ENCODE peak calls at places on chromosome 16, in four cellular contexts. Y is HepG2, U is GM12878, E is H1. H is an unnamed sample. For H3K9me3, the result is how much of the 10 kb centered on the place peaks cover.

GRCh38 chr16:69724981-69725479 is 1.3 kb downstream of the NQO1 start:
- DNase-seq in U (no peak), E (no peak), Y (peak), H (no peak)

GRCh38 chr16:74291577-74292208 is 4.9 kb upstream of the PSMD7 start:
- DNase-seq in Y (no peak), E (no peak), U (no peak), H (no peak)

GRCh38 chr16:60271382-60272180 is 1537.5 kb upstream of the GOT2 start:
- DNase-seq in Y (no peak), U (no peak), E (no peak), H (no peak)

GRCh38 chr16:88017551-88018101 is 66.4 kb downstream of the BANP start:
- DNase-seq in U (no peak), E (no peak), Y (no peak), H (no peak)

GRCh38 chr16:66581246-66581952 is 2.1 kb downstream of the CMTM2 start:
- DNase-seq in U (no peak), E (no peak), Y (no peak), H (no peak)

GRCh38 chr16:71923941-71924690 is 28.8 kb downstream of the IST1 start:
- DNase-seq in E (no peak), Y (no peak), U (no peak), H (no peak)

GRCh38 chr16:69143116-69143515 is 10.7 kb downstream of the UTP4 start:
- DNase-seq in Y (peak), E (no peak), U (no peak), H (no peak)

GRCh38 chr16:24041834-24042631 is 206.2 kb downstream of the PRKCB start:
- DNase-seq in Y (peak), E (peak), U (peak), H (peak)

GRCh38 chr16:75385507-75386152 is 47.7 kb downstream of the CFDP1 start:
- DNase-seq in Y (peak), U (peak), E (no peak), H (peak)

GRCh38 chr16:10552998-10553491 is 27.4 kb downstream of the EMP2 start:
- DNase-seq in Y (no peak), E (peak), U (peak), H (no peak)

GRCh38 chr16:89922884-89923639 is at the start of gene TUBB3:
- DNase-seq in E (peak), Y (peak), U (no peak), H (no peak)

GRCh38 chr16:74092336-74092735 is 204.3 kb upstream of the PSMD7 start:
- DNase-seq in Y (no peak), E (no peak), U (no peak), H (no peak)

GRCh38 chr16:30659507-30660423 is 1.5 kb downstream of the FBRS start:
- DNase-seq in E (no peak), U (no peak), Y (no peak), H (peak)

GRCh38 chr16:12113581-12114375 is 137.2 kb downstream of the SNX29 start:
- DNase-seq in Y (no peak), E (no peak), U (no peak), H (no peak)

GRCh38 chr16:85330694-85331188 is 218.5 kb upstream of the CIBAR2 start:
- DNase-seq in Y (peak), E (no peak), U (no peak), H (peak)

GRCh38 chr16:2787406-2787805 is at the start of gene PRSS33:
- DNase-seq in U (no peak), E (no peak), Y (no peak), H (no peak)

GRCh38 chr16:77589071-77589755 is 133.1 kb upstream of the NUDT7 start:
- DNase-seq in E (no peak), Y (no peak), U (no peak), H (no peak)

GRCh38 chr16:2386990-2387389 is 42.3 kb upstream of the CCNF start:
- DNase-seq in U (no peak), Y (peak), E (peak), H (peak)

GRCh38 chr16:24273511-24273910 is 17.4 kb downstream of the CACNG3 start:
- DNase-seq in U (no peak), E (no peak), Y (no peak), H (no peak)

GRCh38 chr16:450800-451512 is 25.5 kb downstream of the RAB11FIP3 start:
- DNase-seq in Y (peak), U (no peak), E (no peak), H (no peak)

GRCh38 chr16:24771132-24771778 is 41.8 kb downstream of the TNRC6A start:
- DNase-seq in Y (no peak), U (no peak), E (no peak), H (no peak)

GRCh38 chr16:66274335-66275110 is 92.0 kb upstream of the CDH5 start:
- DNase-seq in U (no peak), E (no peak), Y (peak), H (no peak)

GRCh38 chr16:89502319-89502843 is 5.8 kb upstream of the SPG7 start:
- DNase-seq in Y (peak), E (no peak), U (no peak), H (no peak)

GRCh38 chr16:65763640-65764305 is 602.7 kb upstream of the CDH5 start:
- DNase-seq in E (no peak), U (no peak), Y (no peak), H (no peak)

GRCh38 chr16:89860747-89861304 is 12.6 kb upstream of the TCF25 start:
- DNase-seq in U (no peak), Y (peak), E (peak), H (peak)

GRCh38 chr16:19717781-19718623 is at the start of the genes IQCK and KNOP1:
- DNase-seq in Y (peak), E (peak), U (peak), H (peak)

GRCh38 chr16:62692685-62693084 is 656.4 kb upstream of the CDH8 start:
- DNase-seq in U (peak), Y (no peak), E (no peak), H (no peak)

GRCh38 chr16:54370653-54371052 is 84.1 kb upstream of the IRX3 start:
- DNase-seq in Y (no peak), E (no peak), U (no peak), H (no peak)

GRCh38 chr16:81066700-81067099 is 10.3 kb downstream of the C16orf46 start:
- DNase-seq in Y (no peak), E (no peak), U (no peak), H (no peak)

GRCh38 chr16:78490847-78491246 is 391.4 kb downstream of the WWOX start:
- DNase-seq in E (no peak), Y (no peak), U (no peak), H (no peak)

GRCh38 chr16:66580605-66581209 is 1.4 kb downstream of the CMTM2 start:
- DNase-seq in E (no peak), U (no peak), Y (peak), H (no peak)

GRCh38 chr16:78957328-78958100 is 643.0 kb downstream of the MAF start:
- DNase-seq in E (no peak), Y (no peak), U (no peak), H (no peak)

GRCh38 chr16:53504161-53504663 is 1.2 kb upstream of the AKTIP start:
- DNase-seq in E (no peak), U (no peak), Y (no peak), H (no peak)

GRCh38 chr16:591892-592517 is 2.1 kb downstream of the RAB40C start:
- DNase-seq in U (no peak), Y (no peak), E (no peak), H (no peak)

GRCh38 chr16:1612320-1613111 is at the start of gene CRAMP1:
- DNase-seq in E (no peak), Y (no peak), U (no peak), H (no peak)

GRCh38 chr16:14362774-14363371 is 267.2 kb downstream of the PARN start:
- DNase-seq in U (no peak), Y (no peak), E (no peak), H (no peak)

GRCh38 chr16:84159006-84159405 is 13.9 kb downstream of the DNAAF1 start:
- DNase-seq in U (no peak), Y (no peak), E (no peak), H (no peak)

DNA sequence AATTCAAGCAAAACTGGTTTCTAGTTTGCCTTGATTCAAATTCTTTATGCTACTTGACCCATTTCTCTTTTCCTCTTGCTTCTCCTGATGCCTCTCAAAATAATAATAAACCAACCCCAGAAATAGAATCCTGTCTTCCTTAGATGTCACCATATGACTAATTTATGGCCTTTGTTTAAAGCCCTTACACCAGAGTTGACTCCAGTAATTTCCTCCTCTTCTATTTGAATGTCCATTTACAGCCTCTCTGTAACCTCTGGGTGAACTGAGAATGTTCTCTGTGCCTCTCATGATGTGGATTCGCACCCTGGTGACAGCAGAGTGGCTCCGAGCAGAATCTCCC is 31.5 kb downstream of the ZFHX3 start:
- DNase-seq in E (no peak), Y (no peak), U (no peak), H (no peak)
- H3K9ac ChIP-seq in E (no peak), Y (peak), U (no peak), H (no peak)

GRCh38 chr16:27748868-27749546 is 199.1 kb downstream of the KATNIP start:
- DNase-seq in Y (peak), E (no peak), U (peak), H (peak)
- TF ChIP-seq SUZ12 in Y (no peak), E (no peak), U (no peak), H (no peak)

GRCh38 chr16:35302859-35303258 is 1843.4 kb downstream of the TP53TG3F start:
- DNase-seq in Y (no peak), E (no peak), U (no peak), H (no peak)
- H3K9me3 ChIP-seq in Y (half or more), E (half or more), U (under half), H (under half)

GRCh38 chr16:82699711-82700495 is 73.1 kb downstream of the CDH13 start:
- DNase-seq in E (no peak), Y (no peak), U (no peak), H (no peak)
- H3K9ac ChIP-seq in E (no peak), Y (no peak), U (no peak), H (no peak)

GRCh38 chr16:56262148-56262878 is 71.0 kb downstream of the GNAO1 start:
- DNase-seq in E (no peak), Y (no peak), U (no peak), H (no peak)

GRCh38 chr16:56262879-56263245 is 71.6 kb downstream of the GNAO1 start:
- DNase-seq in U (no peak), Y (no peak), E (no peak), H (no peak)

GRCh38 chr16:56265184-56265583 is 73.9 kb downstream of the GNAO1 start:
- DNase-seq in Y (no peak), U (no peak), E (no peak), H (no peak)

GRCh38 chr16:56264609-56264972 is 73.3 kb downstream of the GNAO1 start:
- DNase-seq in U (no peak), E (no peak), Y (no peak), H (no peak)

DNA sequence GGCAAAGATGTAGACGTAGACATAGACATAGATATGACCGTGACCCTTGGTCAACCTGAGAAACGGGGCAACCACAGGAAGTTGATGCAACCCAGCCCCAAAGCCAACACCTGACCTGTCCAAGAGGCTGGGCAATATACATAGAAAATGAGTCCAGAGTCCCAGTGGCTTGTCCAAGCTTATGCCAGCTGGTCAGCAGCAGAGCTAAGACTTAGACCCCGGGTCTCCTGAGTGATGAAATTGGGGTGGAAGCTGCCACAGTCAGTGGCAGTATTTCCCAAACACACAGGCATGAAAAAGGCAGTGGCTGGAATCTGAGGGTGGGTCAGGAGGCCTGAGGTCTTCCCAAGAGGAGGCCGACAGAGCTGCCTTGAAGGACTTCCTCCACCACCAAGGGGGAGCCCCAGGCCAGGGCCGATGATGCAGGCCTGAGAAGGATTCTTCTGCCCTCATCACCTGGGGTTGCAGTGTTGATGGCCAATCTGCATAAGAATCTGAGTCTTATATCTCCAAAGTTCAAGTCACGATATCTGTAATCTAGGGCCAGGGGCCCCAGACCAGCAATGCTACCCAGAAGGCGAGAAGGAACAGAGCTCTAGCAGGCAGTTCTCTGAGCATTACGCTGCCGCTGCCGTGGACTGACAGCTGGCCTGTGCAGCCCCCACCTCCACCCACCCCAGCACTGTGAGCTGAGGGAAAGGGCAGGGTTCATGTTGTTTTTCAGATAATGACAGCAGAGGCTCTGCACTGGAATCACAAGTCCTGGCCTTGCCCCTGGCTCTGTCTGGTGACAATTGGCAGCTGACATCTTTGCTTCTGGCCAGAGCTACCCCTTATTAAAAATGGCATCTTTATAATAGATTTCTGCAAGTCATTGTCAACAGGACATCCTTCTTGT is 72.7 kb downstream of the GNAO1 start:
- DNase-seq in Y (peak), U (no peak), E (no peak), H (no peak)
- TF ChIP-seq SUZ12 in Y (no peak), U (no peak), E (no peak), H (no peak)